ENCODE peak calls at places on chromosomes 3 and 15, in four cellular contexts. One of them, this sample, is unnamed.

GRCh38 chr15:59160880-59161593 is 45.6 kb upstream of the LDHAL6B start:
- DNase-seq in HepG2: peak
- DNase-seq in GM23338: peak
- DNase-seq in A549: peak
- DNase-seq in this sample: no peak

GRCh38 chr15:68103603-68104002 is 49.5 kb downstream of the PIAS1 start:
- DNase-seq in GM23338: no peak
- DNase-seq in HepG2: no peak
- DNase-seq in A549: no peak
- DNase-seq in this sample: no peak

GRCh38 chr15:36961956-36962355 is 138.4 kb downstream of the MEIS2 start:
- DNase-seq in GM23338: no peak
- DNase-seq in HepG2: no peak
- DNase-seq in A549: no peak
- DNase-seq in this sample: no peak

GRCh38 chr3:106140471-106140870 is 271.7 kb upstream of the CBLB start:
- DNase-seq in A549: no peak
- DNase-seq in HepG2: no peak
- DNase-seq in GM23338: no peak
- DNase-seq in this sample: no peak

GRCh38 chr3:100662113-100662823 is 47.0 kb upstream of the TFG start:
- DNase-seq in A549: peak
- DNase-seq in GM23338: peak
- DNase-seq in HepG2: no peak
- DNase-seq in this sample: no peak

GRCh38 chr3:15800780-15801179 is 3.0 kb upstream of the ANKRD28 start:
- DNase-seq in GM23338: no peak
- DNase-seq in HepG2: no peak
- DNase-seq in A549: no peak
- DNase-seq in this sample: no peak

GRCh38 chr15:51382787-51383186 is 41.3 kb downstream of the GLDN start:
- DNase-seq in A549: peak
- DNase-seq in HepG2: peak
- DNase-seq in GM23338: peak
- DNase-seq in this sample: peak

GRCh38 chr3:42663581-42664442 is 10.3 kb downstream of the ZBTB47 start:
- DNase-seq in HepG2: no peak
- DNase-seq in GM23338: no peak
- DNase-seq in A549: no peak
- DNase-seq in this sample: no peak

GRCh38 chr15:52642386-52643361 is 36.5 kb downstream of the ATOSA start:
- DNase-seq in A549: no peak
- DNase-seq in GM23338: no peak
- DNase-seq in HepG2: no peak
- DNase-seq in this sample: no peak

GRCh38 chr15:41561104-41561776 is 2.2 kb downstream of the TYRO3 start:
- DNase-seq in HepG2: no peak
- DNase-seq in GM23338: no peak
- DNase-seq in A549: no peak
- DNase-seq in this sample: no peak

GRCh38 chr3:125593991-125594574 is 1.2 kb downstream of the OSBPL11 start:
- DNase-seq in A549: no peak
- DNase-seq in HepG2: no peak
- DNase-seq in GM23338: no peak
- DNase-seq in this sample: no peak

GRCh38 chr3:15256861-15257341 is 50.9 kb downstream of the CAPN7 start:
- DNase-seq in HepG2: no peak
- DNase-seq in GM23338: no peak
- DNase-seq in A549: no peak
- DNase-seq in this sample: no peak

GRCh38 chr15:62528505-62528904 is 363.4 kb upstream of the C2CD4B start:
- DNase-seq in A549: peak
- DNase-seq in HepG2: no peak
- DNase-seq in GM23338: peak
- DNase-seq in this sample: no peak

GRCh38 chr3:82078246-82078645 is 316.8 kb upstream of the GBE1 start:
- DNase-seq in GM23338: no peak
- DNase-seq in HepG2: no peak
- DNase-seq in A549: no peak
- DNase-seq in this sample: no peak

GRCh38 chr3:195558602-195559001 is 15.5 kb upstream of the PPP1R2 start:
- DNase-seq in A549: peak
- DNase-seq in GM23338: peak
- DNase-seq in HepG2: peak
- DNase-seq in this sample: peak

GRCh38 chr15:67130673-67131601 is 65.5 kb downstream of the SMAD3 start:
- DNase-seq in A549: no peak
- DNase-seq in HepG2: no peak
- DNase-seq in GM23338: no peak
- DNase-seq in this sample: no peak

GRCh38 chr15:94000603-94001002 is 230.8 kb upstream of the MCTP2 start:
- DNase-seq in HepG2: no peak
- DNase-seq in A549: no peak
- DNase-seq in GM23338: peak
- DNase-seq in this sample: no peak

GRCh38 chr3:56974242-56974945 is 86.1 kb upstream of the SPATA12 start:
- DNase-seq in GM23338: no peak
- DNase-seq in A549: no peak
- DNase-seq in HepG2: no peak
- DNase-seq in this sample: no peak

GRCh38 chr3:56969851-56970250 is 90.6 kb upstream of the SPATA12 start:
- DNase-seq in GM23338: no peak
- DNase-seq in HepG2: no peak
- DNase-seq in A549: no peak
- DNase-seq in this sample: no peak

GRCh38 chr3:56970401-56971002 is 90.0 kb upstream of the SPATA12 start:
- DNase-seq in GM23338: no peak
- DNase-seq in HepG2: no peak
- DNase-seq in A549: no peak
- DNase-seq in this sample: no peak

GRCh38 chr3:56971816-56972215 is 88.6 kb upstream of the SPATA12 start:
- DNase-seq in GM23338: no peak
- DNase-seq in A549: no peak
- DNase-seq in HepG2: no peak
- DNase-seq in this sample: no peak

DNA sequence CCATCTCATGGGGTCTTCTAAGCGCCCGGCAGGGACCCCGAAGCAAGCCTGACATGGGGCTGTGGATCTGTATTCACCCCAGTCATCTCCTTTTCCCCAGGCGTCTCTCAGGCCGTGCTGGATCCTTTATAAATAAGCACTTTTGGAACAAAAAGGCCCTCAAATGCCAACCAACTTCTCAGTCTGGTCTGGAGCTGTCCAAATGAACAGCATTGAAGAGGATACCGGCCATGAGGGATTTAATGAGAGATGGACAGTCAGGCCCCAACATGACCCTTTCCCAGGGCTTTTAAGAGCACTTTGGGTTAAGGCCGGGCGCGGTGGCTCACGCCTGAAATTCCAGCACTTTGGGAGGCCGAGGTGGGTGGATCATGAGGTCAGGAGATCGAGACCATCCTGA is 89.2 kb upstream of the SPATA12 start:
- DNase-seq in A549: no peak
- DNase-seq in GM23338: no peak
- DNase-seq in HepG2: no peak
- DNase-seq in this sample: no peak
- TF ChIP-seq REST in A549: no peak
- TF ChIP-seq REST in GM23338: no peak
- TF ChIP-seq REST in HepG2: no peak
- TF ChIP-seq REST in this sample: no peak

GRCh38 chr15:73318463-73319351 is 50.1 kb downstream of the HCN4 start:
- DNase-seq in GM23338: peak
- DNase-seq in HepG2: no peak
- DNase-seq in A549: no peak
- DNase-seq in this sample: no peak
- TF ChIP-seq REST in GM23338: no peak
- TF ChIP-seq REST in HepG2: no peak
- TF ChIP-seq REST in A549: no peak
- TF ChIP-seq REST in this sample: no peak

DNA sequence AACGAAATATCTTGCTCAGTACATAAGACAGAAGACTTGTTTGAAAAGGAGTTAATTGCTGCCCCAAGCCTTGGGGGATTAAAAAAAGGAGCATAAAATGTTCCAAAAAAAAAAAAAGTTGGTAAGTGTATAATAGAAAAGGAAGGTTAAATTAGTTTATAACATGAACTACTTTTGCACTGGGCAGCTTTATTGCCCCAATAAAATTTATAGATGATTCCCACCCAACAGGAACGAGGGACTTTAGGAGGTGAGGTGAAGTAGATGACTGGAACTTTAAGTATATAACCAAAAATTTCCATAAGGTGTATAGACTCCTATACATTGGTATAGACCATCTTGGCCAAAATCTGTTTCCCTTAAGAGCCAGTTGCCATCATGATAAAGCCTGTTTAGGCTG is 14.8 kb downstream of the PPP2R3A start:
- DNase-seq in A549: no peak
- DNase-seq in GM23338: no peak
- DNase-seq in HepG2: no peak
- DNase-seq in this sample: no peak
- TF ChIP-seq REST in A549: no peak
- TF ChIP-seq REST in GM23338: no peak
- TF ChIP-seq REST in HepG2: no peak
- TF ChIP-seq REST in this sample: no peak

DNA sequence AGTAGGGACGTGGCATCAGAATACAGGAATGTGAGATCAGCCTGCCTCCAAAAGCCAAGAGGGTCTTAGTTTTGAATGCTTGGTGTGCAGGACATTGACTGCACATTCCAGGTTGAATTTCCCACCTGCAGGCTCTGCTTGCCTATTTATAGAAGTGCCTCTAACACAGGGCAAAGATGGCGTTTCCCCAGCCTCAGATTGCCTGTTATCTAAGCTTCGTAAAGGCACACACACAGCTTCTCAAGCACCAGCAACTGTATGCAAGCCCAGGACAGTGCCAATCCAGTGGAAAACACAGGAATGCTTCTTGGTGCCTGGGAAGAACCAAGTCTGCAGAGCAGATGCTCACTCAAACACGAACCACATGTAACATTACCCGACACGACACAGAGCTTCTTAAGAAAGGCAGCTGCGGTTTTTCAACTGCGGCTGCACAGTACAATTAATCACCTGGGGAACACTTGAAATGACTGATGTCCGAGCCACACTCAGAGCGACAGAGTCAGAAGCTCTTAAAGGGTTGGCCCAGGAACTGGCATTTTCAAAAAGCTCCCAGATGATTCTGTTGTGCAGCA is 90.0 kb upstream of the ANKRD34C start:
- DNase-seq in A549: no peak
- DNase-seq in GM23338: no peak
- DNase-seq in HepG2: no peak
- DNase-seq in this sample: no peak
- TF ChIP-seq REST in A549: no peak
- TF ChIP-seq REST in GM23338: no peak
- TF ChIP-seq REST in HepG2: no peak
- TF ChIP-seq REST in this sample: no peak

GRCh38 chr15:91183630-91184029 is 83.6 kb downstream of the SV2B start:
- DNase-seq in GM23338: no peak
- DNase-seq in A549: no peak
- DNase-seq in HepG2: no peak
- DNase-seq in this sample: no peak

GRCh38 chr15:91192285-91193058 is 92.4 kb downstream of the SV2B start:
- DNase-seq in GM23338: no peak
- DNase-seq in HepG2: no peak
- DNase-seq in A549: no peak
- DNase-seq in this sample: no peak

GRCh38 chr15:91182096-91182495 is 82.0 kb downstream of the SV2B start:
- DNase-seq in GM23338: no peak
- DNase-seq in HepG2: no peak
- DNase-seq in A549: no peak
- DNase-seq in this sample: no peak

GRCh38 chr15:91184441-91184840 is 84.4 kb downstream of the SV2B start:
- DNase-seq in HepG2: no peak
- DNase-seq in GM23338: no peak
- DNase-seq in A549: no peak
- DNase-seq in this sample: no peak

DNA sequence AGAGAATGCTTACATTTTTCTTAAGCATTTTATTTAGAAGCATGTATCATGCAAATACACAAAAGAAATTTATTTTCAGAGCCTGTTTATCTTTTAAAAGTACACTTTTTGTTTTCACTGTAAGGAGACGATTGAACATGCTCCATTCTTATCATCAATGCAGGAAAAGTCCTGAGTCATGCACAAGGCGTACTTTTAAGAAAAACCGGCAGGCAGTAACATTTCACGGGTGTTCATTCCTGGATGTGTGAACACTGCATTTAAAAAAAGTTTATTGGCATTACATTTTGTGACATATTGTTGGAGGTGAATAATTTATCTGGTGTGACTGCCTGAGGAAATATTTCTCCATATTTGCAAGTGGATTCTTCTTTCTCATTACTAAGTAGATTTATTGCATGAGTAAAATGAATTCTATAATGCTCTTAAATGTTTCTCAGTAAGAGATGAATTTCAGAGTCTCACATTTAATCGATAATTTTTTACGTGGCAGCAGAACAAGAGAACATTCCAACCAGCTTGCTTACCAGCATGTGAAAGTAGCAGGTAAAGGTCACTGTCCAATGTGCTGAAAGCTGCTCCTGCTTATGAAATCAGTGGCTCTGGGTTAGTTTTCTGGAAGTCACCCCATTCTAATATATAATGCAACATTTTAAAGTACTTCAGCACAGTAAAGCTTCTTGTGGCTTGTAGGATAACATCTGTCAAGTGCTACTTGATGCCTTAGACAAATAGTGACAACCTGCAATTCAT is 87.0 kb downstream of the SV2B start:
- DNase-seq in HepG2: peak
- DNase-seq in A549: peak
- DNase-seq in GM23338: peak
- DNase-seq in this sample: no peak
- TF ChIP-seq REST in HepG2: peak
- TF ChIP-seq REST in A549: peak
- TF ChIP-seq REST in GM23338: peak
- TF ChIP-seq REST in this sample: peak

DNA sequence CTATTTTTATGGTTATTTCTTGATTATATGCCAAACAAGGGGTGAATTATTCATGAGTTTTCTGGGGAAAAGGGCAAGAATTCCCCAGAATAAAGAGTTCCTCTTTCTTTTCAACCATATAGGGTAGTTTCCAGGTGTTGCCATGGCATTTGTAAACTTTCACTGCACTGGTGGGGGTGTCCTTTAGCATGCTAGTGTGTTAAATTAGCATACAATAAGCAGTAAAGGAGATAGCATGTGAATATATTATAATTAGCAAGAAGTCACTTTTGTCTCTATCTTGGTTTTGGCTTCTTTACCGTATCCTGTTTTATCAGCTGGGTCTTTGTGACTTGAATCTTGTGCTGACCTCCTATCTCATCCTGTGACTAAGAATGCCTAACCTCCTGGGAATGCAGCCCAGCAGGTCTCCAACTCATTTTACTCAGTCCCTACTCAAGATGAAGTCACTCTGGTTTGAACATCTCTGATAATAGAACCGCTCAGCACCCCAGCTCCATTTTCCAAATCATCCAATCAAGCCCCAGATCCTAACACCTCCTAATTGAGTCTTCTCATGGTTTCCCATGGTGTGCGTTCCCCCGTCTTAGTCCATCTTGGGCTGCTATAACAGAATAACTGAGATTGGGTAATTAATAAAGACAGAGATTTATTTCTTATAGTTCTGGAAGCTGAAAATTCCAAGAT is 3.4 kb upstream of the SELENOT start:
- DNase-seq in GM23338: peak
- DNase-seq in A549: no peak
- DNase-seq in HepG2: no peak
- DNase-seq in this sample: peak
- TF ChIP-seq REST in GM23338: no peak
- TF ChIP-seq REST in A549: no peak
- TF ChIP-seq REST in HepG2: no peak
- TF ChIP-seq REST in this sample: no peak

This sample was measured in HCT116.